ENCODE peak calls at places on chromosomes 1 and 21, in five cellular contexts. S is stomach, K is right lobe of liver, P is sigmoid colon, L is tibial nerve. A is an unnamed sample.

GRCh38 chr1:154745286-154745731 is 124.8 kb downstream of the KCNN3 start:
- DNase-seq in S (no peak), K (no peak), P (peak), L (no peak), A (no peak)

GRCh38 chr1:48430832-48431231 is 41.2 kb downstream of the SPATA6 start:
- DNase-seq in S (no peak), K (no peak), P (no peak), L (no peak), A (no peak)

GRCh38 chr1:9996624-9997582 is at the start of gene RBP7:
- DNase-seq in S (peak), K (peak), P (no peak), L (no peak), A (peak)

GRCh38 chr1:44926311-44926781 is 60.0 kb downstream of the EIF2B3 start:
- DNase-seq in S (no peak), K (no peak), P (no peak), L (no peak), A (no peak)

GRCh38 chr1:165914136-165914798 is 86.9 kb downstream of the UCK2 start:
- DNase-seq in S (peak), K (no peak), P (peak), L (peak), A (peak)

GRCh38 chr21:34771512-34772028 is 102.8 kb downstream of the CLIC6 start:
- DNase-seq in S (no peak), K (no peak), P (no peak), L (no peak), A (no peak)

GRCh38 chr1:42333662-42334239 is 1.3 kb downstream of the FOXJ3 start:
- DNase-seq in S (no peak), K (no peak), P (no peak), L (no peak), A (no peak)

GRCh38 chr1:22186316-22186715 is 43.4 kb upstream of the WNT4 start:
- DNase-seq in S (no peak), K (no peak), P (no peak), L (no peak), A (peak)

GRCh38 chr1:167294528-167294927 is 73.8 kb downstream of the POU2F1 start:
- DNase-seq in S (no peak), K (no peak), P (no peak), L (no peak), A (no peak)

GRCh38 chr1:41486053-41486891 is 1.8 kb upstream of the EDN2 start:
- DNase-seq in S (no peak), K (no peak), P (no peak), L (no peak), A (peak)

GRCh38 chr1:232598133-232598532 is 31.8 kb downstream of the SIPA1L2 start:
- DNase-seq in S (no peak), K (no peak), P (no peak), L (no peak), A (no peak)

GRCh38 chr1:156508205-156508954 is 7.8 kb upstream of the MEF2D start:
- DNase-seq in S (peak), K (no peak), P (peak), L (peak), A (peak)

GRCh38 chr1:3995141-3995780 is 95.2 kb upstream of the C1orf174 start:
- DNase-seq in S (no peak), K (no peak), P (no peak), L (no peak), A (no peak)

GRCh38 chr21:26753822-26754221 is 91.4 kb downstream of the ADAMTS1 start:
- DNase-seq in S (no peak), K (no peak), P (no peak), L (no peak), A (no peak)

GRCh38 chr1:153353226-153353947 is 4.3 kb upstream of the S100A9 start:
- DNase-seq in S (no peak), K (no peak), P (no peak), L (no peak), A (no peak)

GRCh38 chr1:232260861-232261260 is 369.1 kb downstream of the SIPA1L2 start:
- DNase-seq in S (no peak), K (no peak), P (no peak), L (no peak), A (no peak)

GRCh38 chr1:40379785-40380452 is 6.4 kb downstream of the SMAP2 start:
- DNase-seq in S (no peak), K (no peak), P (no peak), L (no peak), A (no peak)

GRCh38 chr1:32372149-32372756 is 9.9 kb downstream of the TSSK3 start:
- DNase-seq in S (no peak), K (no peak), P (no peak), L (no peak), A (no peak)

GRCh38 chr1:32376199-32376598 is 13.9 kb downstream of the TSSK3 start:
- DNase-seq in S (no peak), K (no peak), P (no peak), L (no peak), A (no peak)

GRCh38 chr1:32380061-32380460 is 14.2 kb downstream of the BSDC1 start:
- DNase-seq in S (no peak), K (no peak), P (no peak), L (no peak), A (no peak)

GRCh38 chr1:32377541-32378220 is 15.3 kb downstream of the TSSK3 start:
- DNase-seq in S (no peak), K (no peak), P (no peak), L (no peak), A (no peak)

DNA sequence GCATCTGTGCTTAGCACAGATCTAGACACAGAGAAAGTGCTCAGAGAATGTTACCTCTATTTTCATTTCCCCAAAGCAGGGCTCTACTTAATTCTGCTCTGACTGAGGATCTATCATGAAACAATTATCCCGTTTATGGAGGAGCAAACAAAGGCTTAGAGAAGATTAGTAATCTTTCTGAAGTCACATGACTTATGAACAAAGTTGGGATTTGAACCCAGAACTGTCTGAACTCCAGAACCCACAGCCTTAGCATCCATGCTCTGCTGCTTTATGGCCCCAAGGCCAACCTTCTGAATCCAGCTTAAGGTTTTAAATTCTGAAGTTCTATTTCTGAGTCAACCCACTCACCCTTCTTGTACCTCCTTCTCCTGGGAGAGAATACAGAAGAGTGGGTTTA is 11.9 kb downstream of the TSSK3 start:
- DNase-seq in S (no peak), K (no peak), P (no peak), L (no peak), A (no peak)
- H3K4me3 ChIP-seq in S (no peak), K (no peak), P (no peak), L (no peak), A (no peak)

DNA sequence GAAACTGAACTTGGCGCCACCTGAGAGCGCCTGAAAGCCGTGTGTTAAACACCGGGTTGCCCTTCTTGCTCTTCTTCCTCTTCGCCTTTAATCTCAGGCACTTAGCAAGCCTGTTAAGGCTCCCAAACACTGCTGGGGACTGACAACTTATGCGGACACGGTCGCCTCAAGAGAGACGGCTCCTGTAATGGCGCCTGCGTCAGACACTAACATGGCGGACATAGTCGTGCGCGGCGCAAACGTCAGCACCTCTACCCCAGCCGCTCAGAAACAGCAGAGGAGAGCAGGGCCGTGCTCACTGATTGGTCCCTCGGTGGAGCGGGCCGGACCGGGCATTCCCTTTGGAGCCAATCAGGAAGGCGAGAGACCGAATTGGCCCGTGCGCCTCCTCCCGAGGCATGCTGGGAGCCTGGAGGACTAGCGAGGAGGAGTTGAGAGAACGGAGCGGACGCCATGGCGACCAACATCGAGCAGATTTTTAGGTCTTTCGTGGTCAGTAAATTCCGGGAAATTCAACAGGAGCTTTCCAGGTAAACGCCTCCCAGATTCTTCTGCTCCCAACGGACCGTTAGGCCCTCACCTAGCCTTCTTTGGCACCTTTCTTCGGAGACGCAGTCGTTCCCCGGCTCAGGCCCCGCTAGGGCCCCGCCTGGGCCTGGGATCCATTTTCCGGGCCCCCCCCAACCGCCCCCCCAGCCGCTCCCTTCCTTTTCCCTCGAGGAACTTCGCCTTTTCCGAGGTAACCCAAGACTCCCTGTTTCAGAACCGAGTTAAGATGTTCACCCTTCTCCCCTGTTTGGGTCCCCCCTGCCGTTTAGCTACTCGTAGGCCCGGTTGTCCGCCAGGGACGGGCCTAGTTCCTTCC is at the start of gene SON:
- DNase-seq in S (peak), K (peak), P (peak), L (peak), A (peak)
- TF ChIP-seq POLR2A in S (no peak), K (peak), P (peak), L (peak), A (peak)

DNA sequence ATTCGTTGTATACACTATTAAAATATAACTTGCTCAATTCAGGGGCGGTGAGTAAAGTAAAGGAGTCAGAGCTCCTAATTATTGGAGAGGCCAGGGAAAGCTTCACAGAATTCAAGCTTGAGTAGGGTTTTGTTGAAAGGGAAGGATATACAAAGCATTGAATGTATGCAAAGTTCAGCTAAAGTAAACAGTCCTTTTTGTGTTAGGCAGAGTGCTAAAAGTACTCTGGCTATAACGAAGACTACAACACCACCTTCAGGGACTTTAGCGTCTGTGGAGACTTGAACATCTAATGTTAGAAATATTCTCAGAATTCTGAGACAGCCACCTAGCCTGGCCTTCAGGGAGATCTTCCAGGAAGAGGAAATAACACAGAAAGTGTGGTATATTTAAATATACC is 1.1 kb downstream of the FALEC start:
- DNase-seq in S (no peak), K (no peak), P (no peak), L (no peak), A (no peak)
- H3K4me3 ChIP-seq in S (peak), K (no peak), P (peak), L (no peak), A (no peak)

GRCh38 chr1:54887665-54888071 is 673 bp upstream of the DHCR24 start:
- DNase-seq in S (peak), K (peak), P (no peak), L (no peak), A (peak)

GRCh38 chr1:54886724-54887664 is at the start of gene DHCR24:
- DNase-seq in S (peak), K (peak), P (peak), L (peak), A (peak)

GRCh38 chr1:54885237-54885679 is 1.7 kb downstream of the DHCR24 start:
- DNase-seq in S (no peak), K (no peak), P (no peak), L (no peak), A (no peak)

GRCh38 chr1:54884768-54885167 is 2.2 kb downstream of the DHCR24 start:
- DNase-seq in S (no peak), K (no peak), P (no peak), L (no peak), A (no peak)

GRCh38 chr1:54885863-54886723 is 902 bp downstream of the DHCR24 start:
- DNase-seq in S (peak), K (peak), P (no peak), L (no peak), A (peak)
- TF ChIP-seq POLR2A in S (no peak), K (peak), P (no peak), L (no peak), A (no peak)

DNA sequence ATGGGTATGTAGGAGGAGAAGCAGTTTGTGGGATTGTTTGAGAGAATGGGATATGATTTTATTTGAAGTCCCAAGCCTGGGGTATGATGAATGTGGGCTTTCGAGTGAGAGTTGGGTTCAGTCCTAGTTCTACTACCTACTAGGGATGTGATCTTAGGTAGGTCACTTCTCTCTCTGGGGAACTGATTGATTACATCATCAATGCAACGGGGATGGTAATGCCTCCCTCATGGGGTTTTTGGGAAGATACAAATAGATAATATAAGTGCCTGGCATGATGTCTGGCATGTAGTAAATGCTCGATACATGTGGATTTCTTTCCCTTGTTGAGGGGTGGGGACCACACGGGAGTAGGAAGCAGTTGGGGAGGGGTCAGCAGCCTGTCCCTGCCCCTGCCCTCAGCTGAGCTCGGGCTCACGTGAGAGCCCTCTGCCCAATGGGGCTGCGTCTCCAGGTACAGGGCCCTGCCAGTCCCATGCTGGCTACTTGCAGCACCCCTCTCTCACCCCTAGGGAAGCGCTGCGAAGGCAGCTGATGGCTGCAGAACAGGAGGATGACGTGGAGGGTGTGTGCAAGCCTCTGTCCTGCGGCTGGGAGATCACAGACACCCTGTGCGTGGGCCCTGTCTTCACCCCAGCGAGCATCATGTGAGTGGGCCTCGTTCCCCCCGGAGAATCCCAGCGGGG is 38.7 kb downstream of the AZIN2 start:
- DNase-seq in S (no peak), K (no peak), P (no peak), L (no peak), A (no peak)
- H3K4me3 ChIP-seq in S (no peak), K (no peak), P (no peak), L (no peak), A (no peak)

DNA sequence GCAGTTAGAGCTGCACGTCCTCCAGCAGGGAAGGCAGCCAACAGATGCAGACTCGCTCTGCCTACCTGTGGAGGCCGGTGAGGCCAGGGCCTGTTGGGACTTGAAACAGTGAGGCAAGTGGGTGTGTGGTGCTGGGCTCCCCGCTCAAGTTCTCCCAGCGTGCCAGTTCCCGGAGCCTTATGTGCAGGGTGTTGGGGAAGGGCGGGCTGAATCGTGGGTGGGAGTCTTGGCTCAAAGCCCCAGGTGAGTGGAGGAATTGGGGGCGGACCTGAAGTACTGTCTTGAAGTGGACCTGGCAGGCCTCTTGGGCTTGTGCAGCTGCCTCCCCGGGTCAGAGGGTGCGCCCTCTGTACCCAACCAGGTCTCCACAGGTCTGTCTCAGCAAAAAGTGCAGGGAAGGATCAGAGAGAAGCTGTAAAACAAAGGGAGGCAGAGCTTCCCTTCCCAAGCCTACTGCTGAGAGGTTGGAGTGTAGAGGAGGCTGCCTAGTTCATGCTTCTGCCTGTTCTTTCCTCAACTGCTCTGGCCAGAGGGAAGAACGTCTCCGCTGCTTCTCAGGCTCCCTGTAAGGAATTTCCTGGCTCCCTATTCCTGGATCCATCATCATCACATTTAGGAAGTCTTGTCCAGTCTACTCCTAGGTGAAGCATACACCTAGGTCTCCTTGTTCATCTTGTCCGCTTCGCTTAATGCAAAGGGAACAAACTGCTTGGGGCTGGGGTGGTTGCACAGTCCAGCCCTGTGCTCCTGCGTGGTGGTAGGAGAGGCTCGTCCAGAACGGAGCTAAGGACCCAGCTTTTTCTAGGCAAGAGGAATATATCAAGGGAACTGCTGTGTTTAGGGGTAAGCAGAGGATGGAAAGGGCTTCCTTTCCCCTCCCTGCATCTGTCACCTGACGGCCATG is 14.9 kb downstream of the UTP11 start:
- DNase-seq in S (no peak), K (no peak), P (peak), L (no peak), A (no peak)
- TF ChIP-seq POLR2A in S (no peak), K (no peak), P (no peak), L (no peak), A (no peak)

GRCh38 chr1:116560704-116561490 is 9.9 kb downstream of the CD58 start:
- DNase-seq in S (no peak), K (no peak), P (no peak), L (no peak), A (no peak)

GRCh38 chr1:116558140-116558549 is 12.7 kb downstream of the CD58 start:
- DNase-seq in S (no peak), K (no peak), P (no peak), L (no peak), A (no peak)

GRCh38 chr1:116565222-116565621 is 5.6 kb downstream of the CD58 start:
- DNase-seq in S (no peak), K (no peak), P (no peak), L (no peak), A (no peak)

GRCh38 chr1:116559304-116559761 is 11.5 kb downstream of the CD58 start:
- DNase-seq in S (no peak), K (no peak), P (no peak), L (no peak), A (no peak)

DNA sequence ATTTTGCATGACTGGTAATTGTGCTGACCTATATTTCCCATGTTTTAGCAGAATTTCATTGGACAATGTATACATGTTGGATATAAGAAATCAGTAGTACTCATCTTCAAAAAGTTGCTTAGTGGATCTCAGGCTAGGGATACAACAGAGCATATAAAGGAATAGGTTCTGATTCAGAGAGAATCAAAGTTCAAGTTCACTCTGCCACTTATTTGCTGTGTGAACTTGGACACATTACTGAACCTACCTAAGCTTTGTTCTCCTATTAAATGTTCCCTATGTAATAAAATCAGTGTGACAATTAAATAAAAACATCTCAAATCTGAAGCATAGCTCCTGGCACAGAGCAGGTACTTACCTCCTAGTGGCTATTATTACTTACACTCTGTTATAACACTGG is 9.3 kb downstream of the CD58 start:
- DNase-seq in S (no peak), K (no peak), P (no peak), L (no peak), A (no peak)
- H3K4me3 ChIP-seq in S (no peak), K (no peak), P (no peak), L (no peak), A (no peak)